ENCODE peak calls at places on chromosomes 1 and 21, in four cellular contexts. F is adrenal gland, A is K562, X is upper lobe of right lung. H is an unnamed sample.

GRCh38 chr1:202967684-202968281 is 726 bp upstream of the CYB5R1 start:
- DNase-seq in A (peak), X (no peak), F (no peak), H (peak)

GRCh38 chr1:243882276-243882675 is 32.2 kb upstream of the AKT3 start:
- DNase-seq in F (no peak), X (no peak), A (no peak), H (no peak)

GRCh38 chr1:149884433-149885363 is 14.7 kb upstream of the BOLA1 start:
- DNase-seq in X (no peak), A (peak), F (no peak), H (peak)

GRCh38 chr1:198764748-198765147 is 125.9 kb downstream of the PTPRC start:
- DNase-seq in F (no peak), X (no peak), A (no peak), H (peak)

GRCh38 chr1:33931115-33931475 is 67.2 kb downstream of the HMGB4 start:
- DNase-seq in X (no peak), F (no peak), A (no peak), H (no peak)

GRCh38 chr1:39081266-39082139 is 55.4 kb downstream of the NDUFS5 start:
- DNase-seq in F (no peak), X (peak), A (peak), H (no peak)

GRCh38 chr1:212288614-212289013 is 3.4 kb downstream of the PPP2R5A start:
- DNase-seq in F (no peak), A (no peak), X (no peak), H (no peak)

GRCh38 chr1:201970334-201971159 is 11.9 kb upstream of the RNPEP start:
- DNase-seq in X (no peak), A (no peak), F (no peak), H (no peak)

GRCh38 chr1:243713470-243714186 is 136.4 kb downstream of the AKT3 start:
- DNase-seq in F (peak), X (no peak), A (no peak), H (no peak)

GRCh38 chr1:7401814-7402547 is 369.1 kb upstream of the VAMP3 start:
- DNase-seq in F (peak), X (no peak), A (no peak), H (no peak)

GRCh38 chr1:228063251-228064191 is 19.0 kb upstream of the ARF1 start:
- DNase-seq in A (no peak), F (no peak), X (peak), H (no peak)

GRCh38 chr1:183227963-183228649 is 42.0 kb downstream of the LAMC2 start:
- DNase-seq in A (peak), X (no peak), F (peak), H (peak)

GRCh38 chr1:48803474-48803873 is 26.8 kb upstream of the BEND5 start:
- DNase-seq in F (no peak), A (no peak), X (no peak), H (no peak)

GRCh38 chr1:234709473-234710279 is 99.7 kb upstream of the IRF2BP2 start:
- DNase-seq in X (peak), A (no peak), F (no peak), H (no peak)

GRCh38 chr1:5781079-5781478 is 211.1 kb downstream of the NPHP4 start:
- DNase-seq in X (peak), F (no peak), A (no peak), H (no peak)

GRCh38 chr1:218514694-218515093 is 169.6 kb downstream of the TGFB2 start:
- DNase-seq in F (no peak), X (no peak), A (no peak), H (no peak)

GRCh38 chr1:154270833-154271232 is 1.6 kb upstream of the HAX1 start:
- DNase-seq in A (no peak), F (no peak), X (no peak), H (peak)

GRCh38 chr1:154272999-154273563 is 652 bp downstream of the HAX1 start:
- DNase-seq in F (no peak), X (no peak), A (no peak), H (no peak)

GRCh38 chr1:154272217-154272998 is at the start of gene HAX1:
- DNase-seq in A (peak), F (peak), X (peak), H (peak)

GRCh38 chr1:154276797-154277196 is 4.4 kb downstream of the HAX1 start:
- DNase-seq in X (no peak), F (no peak), A (no peak), H (peak)
- TF ChIP-seq CTCF in X (peak), F (no peak), A (peak), H (peak)

DNA sequence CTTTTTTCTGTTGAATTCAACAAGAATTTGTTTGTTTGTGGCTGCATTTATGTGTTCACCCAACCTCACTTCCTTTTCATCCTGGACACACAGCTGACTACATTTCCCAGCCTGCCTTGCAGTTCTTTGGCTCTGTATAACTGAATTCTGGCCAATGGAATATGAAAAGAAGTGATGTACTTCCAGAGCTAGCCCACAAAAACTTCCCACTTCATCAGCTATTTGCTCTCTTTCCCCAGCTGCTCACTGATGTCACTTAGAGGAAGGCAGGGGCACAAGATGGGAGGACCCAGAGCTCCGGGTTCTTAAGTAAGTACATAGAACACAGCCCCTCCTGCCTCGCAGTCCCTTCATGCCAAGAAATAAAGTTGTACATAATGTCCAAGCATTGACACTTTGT is 235.0 kb upstream of the FGGY start:
- DNase-seq in F (peak), X (no peak), A (no peak), H (peak)
- H3K4me3 ChIP-seq in F (no peak), X (peak), A (no peak), H (no peak)

GRCh38 chr1:158496379-158496778 is 24.4 kb downstream of the OR10R2 start:
- DNase-seq in A (no peak), F (no peak), X (no peak), H (peak)
- TF ChIP-seq CTCF in A (peak), F (no peak), X (peak), H (peak)

GRCh38 chr1:94543003-94543402 is 1.4 kb upstream of the F3 start:
- DNase-seq in X (no peak), A (no peak), F (no peak), H (no peak)

GRCh38 chr1:94542088-94542671 is 621 bp upstream of the F3 start:
- DNase-seq in F (peak), A (no peak), X (peak), H (peak)

GRCh38 chr1:94543893-94544635 is 2.5 kb upstream of the F3 start:
- DNase-seq in X (no peak), A (no peak), F (no peak), H (no peak)

GRCh38 chr1:94541175-94542087 is at the start of gene F3:
- DNase-seq in F (peak), X (peak), A (peak), H (peak)

GRCh38 chr1:94544706-94545490 is 3.3 kb upstream of the F3 start:
- DNase-seq in X (no peak), F (no peak), A (no peak), H (no peak)
- H3K4me3 ChIP-seq in X (no peak), F (no peak), A (no peak), H (no peak)

GRCh38 chr1:168321945-168322344 is 41.3 kb downstream of the TBX19 start:
- DNase-seq in A (no peak), X (no peak), F (no peak), H (peak)
- TF ChIP-seq CTCF in A (peak), X (peak), F (no peak), H (peak)

GRCh38 chr1:90716243-90716551 is 905 bp downstream of the BARHL2 start:
- DNase-seq in A (no peak), X (no peak), F (no peak), H (no peak)

GRCh38 chr1:90716552-90717355 is at the start of gene BARHL2:
- DNase-seq in F (no peak), A (no peak), X (no peak), H (no peak)

GRCh38 chr1:90718411-90719320 is 1.6 kb upstream of the BARHL2 start:
- DNase-seq in A (no peak), F (no peak), X (no peak), H (no peak)

GRCh38 chr1:90717665-90718410 is 736 bp upstream of the BARHL2 start:
- DNase-seq in F (no peak), X (no peak), A (peak), H (no peak)

DNA sequence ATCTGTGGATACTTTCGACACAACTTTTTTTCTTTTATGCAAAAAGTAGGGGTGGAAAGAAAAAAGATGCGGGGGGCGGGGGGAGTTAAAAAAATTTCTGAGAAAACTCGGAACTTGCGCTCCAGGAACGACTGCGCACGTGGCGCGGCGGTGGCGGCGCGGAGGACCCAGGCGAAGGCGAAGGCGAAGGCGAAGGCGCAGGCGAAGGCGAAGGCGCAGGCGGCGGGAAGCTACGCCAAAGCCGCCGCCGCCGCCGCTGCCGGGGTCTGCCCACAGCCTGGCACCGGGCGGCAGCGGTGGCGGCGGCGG is 208 bp upstream of the BARHL2 start:
- DNase-seq in A (no peak), X (no peak), F (no peak), H (no peak)
- H3K4me3 ChIP-seq in A (peak), X (no peak), F (no peak), H (no peak)

DNA sequence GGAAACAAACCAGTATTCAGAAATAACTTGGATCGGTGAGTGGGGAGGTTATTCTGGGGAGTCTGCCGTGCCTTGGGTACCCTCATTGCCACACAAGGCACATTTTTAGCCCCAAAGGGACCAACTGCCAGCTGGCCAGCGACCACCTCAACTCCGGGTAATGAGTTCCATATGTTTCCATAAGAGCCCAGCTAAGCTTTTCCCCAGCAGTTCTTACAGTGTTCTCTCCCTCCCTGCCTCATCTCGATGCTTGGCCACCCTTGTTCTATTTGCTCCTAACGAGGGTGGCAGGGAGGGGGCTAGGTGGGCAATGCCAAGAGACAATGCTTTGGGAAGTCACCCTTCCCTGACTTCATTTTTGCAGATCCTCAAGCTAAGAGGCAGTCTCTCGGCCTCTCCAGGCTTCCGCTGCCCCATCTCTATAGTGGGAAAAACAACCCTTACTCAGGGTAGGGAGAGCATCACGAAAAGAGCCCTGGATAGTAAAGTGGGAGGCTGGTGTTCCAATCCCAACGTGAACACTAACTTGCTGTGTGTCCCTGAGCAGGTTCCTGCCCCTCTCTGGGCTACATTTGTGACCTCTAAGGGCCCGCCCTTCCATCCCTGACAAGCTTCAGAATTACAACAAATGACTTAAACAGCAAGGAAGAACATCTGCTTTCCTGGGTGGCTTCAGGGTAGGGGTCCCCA is 6.0 kb downstream of the ID3 start:
- DNase-seq in X (no peak), A (no peak), F (no peak), H (no peak)
- TF ChIP-seq CTCF in X (no peak), A (no peak), F (no peak), H (no peak)

GRCh38 chr1:59316497-59317128 is 19.7 kb downstream of the FGGY start:
- DNase-seq in F (no peak), A (no peak), X (no peak), H (no peak)
- H3K4me3 ChIP-seq in F (no peak), A (no peak), X (peak), H (no peak)

GRCh38 chr21:39051561-39051949 is 131.7 kb downstream of the PSMG1 start:
- DNase-seq in X (no peak), F (no peak), A (no peak), H (no peak)
- TF ChIP-seq CTCF in X (no peak), F (no peak), A (no peak), H (no peak)

H was measured in GM12865.